ENCODE peak calls at places on chromosomes 4 and X, in five cellular contexts. K, R, A, B and I are unnamed samples.

GRCh38 chrX:40012039-40012799 is 85.5 kb downstream of the BCOR start:
- DNase-seq in K (peak), R (no peak), A (peak), B (peak), I (peak)

GRCh38 chr4:125741825-125742452 is 427.2 kb downstream of the FAT4 start:
- DNase-seq in K (no peak), R (no peak), A (peak), B (peak), I (no peak)

GRCh38 chr4:101944649-101945048 is 154.1 kb downstream of the BANK1 start:
- DNase-seq in K (no peak), R (no peak), A (no peak), B (no peak), I (no peak)

GRCh38 chrX:129932137-129932791 is 26.3 kb downstream of the UTP14A start:
- DNase-seq in K (peak), R (peak), A (peak), B (peak), I (peak)

GRCh38 chr4:178068136-178068535 is 625.9 kb upstream of the AGA start:
- DNase-seq in K (no peak), R (no peak), A (no peak), B (no peak), I (no peak)

GRCh38 chr4:7861440-7861881 is 78.2 kb downstream of the AFAP1 start:
- DNase-seq in K (no peak), R (no peak), A (no peak), B (peak), I (no peak)

GRCh38 chrX:20432746-20433374 is 166.2 kb upstream of the RPS6KA3 start:
- DNase-seq in K (no peak), R (no peak), A (no peak), B (no peak), I (no peak)

GRCh38 chr4:766152-766515 is 59.8 kb downstream of the CPLX1 start:
- DNase-seq in K (no peak), R (no peak), A (no peak), B (peak), I (no peak)

GRCh38 chr4:41709844-41710481 is 38.6 kb downstream of the PHOX2B start:
- DNase-seq in K (no peak), R (no peak), A (peak), B (peak), I (no peak)

GRCh38 chrX:149572743-149573142 is 14.5 kb downstream of the MAGEA9B start:
- DNase-seq in K (no peak), R (no peak), A (no peak), B (no peak), I (no peak)

GRCh38 chrX:75038925-75039324 is 113.7 kb upstream of the NEXMIF start:
- DNase-seq in K (no peak), R (no peak), A (no peak), B (no peak), I (no peak)

GRCh38 chrX:74535211-74535621 is 79.2 kb downstream of the RLIM start:
- DNase-seq in K (no peak), R (no peak), A (no peak), B (peak), I (no peak)

GRCh38 chr4:183722738-183723560 is 63.9 kb downstream of the TRAPPC11 start:
- DNase-seq in K (peak), R (peak), A (peak), B (peak), I (peak)